ENCODE peak calls at places on chromosomes 7 and 10, in eight cellular contexts. K is mammary epithelial cell, D is HCT116, O is neuronal stem cell, T is HepG2, F is GM23248, N is mesenchymal stem cell, L is IMR-90. R is an unnamed sample.

GRCh38 chr10:88131561-88132139 is 268.2 kb downstream of the PTEN start:
- DNase-seq in K (peak), D (no peak), O (no peak), T (no peak), F (no peak), N (no peak), L (no peak), R (peak)

GRCh38 chr7:155298288-155298833 is 683 bp downstream of the INSIG1 start:
- DNase-seq in K (no peak), D (no peak), O (no peak), T (no peak), F (peak), N (no peak), L (no peak), R (no peak)

GRCh38 chr10:128062837-128063563 is 63.2 kb downstream of the MKI67 start:
- DNase-seq in K (no peak), D (no peak), O (no peak), T (no peak), F (no peak), N (no peak), L (no peak), R (no peak)

GRCh38 chr7:74722045-74722603 is 51.7 kb upstream of the NCF1 start:
- DNase-seq in K (no peak), D (no peak), O (no peak), T (no peak), F (no peak), N (no peak), L (no peak), R (no peak)

GRCh38 chr7:50981743-50982142 is 199.0 kb upstream of the GRB10 start:
- DNase-seq in K (no peak), D (no peak), O (no peak), T (no peak), F (no peak), N (no peak), L (no peak), R (no peak)

GRCh38 chr10:89591796-89592271 is 53.2 kb downstream of the PANK1 start:
- DNase-seq in K (no peak), D (no peak), O (no peak), T (no peak), F (no peak), N (peak), L (peak), R (peak)

GRCh38 chr10:91891285-91892001 is 17.8 kb downstream of the FGFBP3 start:
- DNase-seq in K (no peak), D (no peak), O (no peak), T (peak), F (peak), N (peak), L (peak), R (peak)

GRCh38 chr7:24899905-24900304 is 80.1 kb downstream of the OSBPL3 start:
- DNase-seq in K (no peak), D (no peak), O (no peak), T (no peak), F (no peak), N (no peak), L (no peak), R (no peak)

GRCh38 chr10:97428572-97428981 is 2.6 kb downstream of the PGAM1 start:
- DNase-seq in K (peak), D (no peak), O (no peak), T (no peak), F (peak), N (peak), L (no peak), R (no peak)

GRCh38 chr10:79424221-79425073 is 21.0 kb downstream of the ZCCHC24 start:
- DNase-seq in K (no peak), D (no peak), O (no peak), T (peak), F (peak), N (no peak), L (peak), R (no peak)

GRCh38 chr7:130989006-130989795 is 255.2 kb upstream of the KLF14 start:
- DNase-seq in K (no peak), D (no peak), O (no peak), T (no peak), F (no peak), N (no peak), L (no peak), R (no peak)

GRCh38 chr7:123417580-123417979 is 116.8 kb downstream of the IQUB start:
- DNase-seq in K (no peak), D (no peak), O (no peak), T (no peak), F (no peak), N (no peak), L (no peak), R (no peak)

GRCh38 chr10:86569335-86569734 is 47.7 kb upstream of the WAPL start:
- DNase-seq in K (no peak), D (no peak), O (no peak), T (no peak), F (no peak), N (no peak), L (no peak), R (no peak)

GRCh38 chr7:139725077-139725476 is 52.7 kb downstream of the HIPK2 start:
- DNase-seq in K (peak), D (no peak), O (no peak), T (no peak), F (peak), N (peak), L (peak), R (peak)

GRCh38 chr7:101705327-101705726 is 76.2 kb upstream of the MYL10 start:
- DNase-seq in K (peak), D (no peak), O (no peak), T (no peak), F (peak), N (no peak), L (peak), R (no peak)

GRCh38 chr10:49361178-49361554 is 34.7 kb downstream of the DRGX start:
- DNase-seq in K (no peak), D (no peak), O (no peak), T (no peak), F (no peak), N (no peak), L (no peak), R (no peak)

GRCh38 chr10:4676566-4676965 is 149.4 kb upstream of the AKR1E2 start:
- DNase-seq in K (no peak), D (no peak), O (no peak), T (no peak), F (no peak), N (no peak), L (no peak), R (no peak)

GRCh38 chr10:554182-554848 is 135.2 kb downstream of the DIP2C start:
- DNase-seq in K (no peak), D (no peak), O (no peak), T (no peak), F (peak), N (no peak), L (peak), R (peak)

DNA sequence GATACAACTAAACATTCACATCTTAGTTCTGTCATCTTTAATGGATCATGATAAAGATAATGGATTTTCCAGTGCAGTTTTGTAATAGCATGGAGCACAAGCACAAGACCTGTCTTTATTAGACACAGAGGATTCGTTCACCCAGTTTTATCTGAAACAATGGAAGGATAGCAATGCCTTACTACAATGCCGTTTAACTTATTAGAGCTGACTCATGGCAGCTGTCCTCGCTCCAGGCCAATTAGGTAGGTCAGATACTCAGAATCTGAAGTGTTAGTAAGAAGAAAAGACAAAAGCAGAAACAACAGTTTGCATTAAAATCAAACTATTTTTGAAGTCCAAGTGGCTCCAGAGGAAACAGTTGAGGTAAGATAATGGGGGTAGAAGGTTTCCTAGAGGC is 12.8 kb downstream of the OR13A1 start:
- DNase-seq in K (peak), D (no peak), O (no peak), T (no peak), F (no peak), N (no peak), L (no peak), R (no peak)
- H2AFZ ChIP-seq in K (no peak), D (no peak), O (no peak), T (no peak), F (no peak), N (no peak), L (no peak), R (no peak)

DNA sequence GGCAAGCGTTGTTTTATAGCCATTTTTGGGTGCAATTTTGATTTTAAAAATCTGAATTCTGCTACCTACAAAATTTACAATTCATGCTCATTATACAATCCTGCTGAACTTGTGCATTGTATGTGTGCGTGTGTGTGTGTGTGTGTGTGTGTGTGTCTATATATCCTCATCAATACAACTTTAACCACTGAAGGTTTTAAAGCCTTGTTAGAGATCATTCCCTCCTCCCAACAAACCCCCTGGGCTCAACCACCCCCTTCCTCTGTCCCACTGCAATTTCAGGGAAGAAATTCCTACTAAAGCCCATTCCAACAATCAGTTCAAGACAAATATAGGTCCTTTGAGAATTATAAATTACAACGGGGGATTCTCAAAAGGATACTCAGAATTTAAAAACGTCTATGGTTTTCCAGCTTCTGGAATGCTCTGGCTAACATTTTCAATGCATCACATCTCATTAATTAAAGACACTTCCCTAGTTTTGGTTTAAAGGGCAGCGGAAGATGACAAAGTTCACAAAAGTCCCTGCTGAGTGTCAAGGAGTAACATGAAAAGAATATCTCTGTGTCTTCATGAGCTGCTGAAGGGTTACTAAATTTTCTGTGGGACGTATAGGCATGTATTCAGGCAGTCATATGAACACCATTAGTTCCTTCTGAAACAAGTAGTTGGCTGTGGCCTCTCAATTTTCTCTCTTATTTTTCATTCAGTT is 862 bp upstream of the SEMA3A start:
- DNase-seq in K (no peak), D (no peak), O (no peak), T (no peak), F (peak), N (peak), L (no peak), R (no peak)
- H3K9ac ChIP-seq in K (peak), D (peak), O (no peak), T (no peak), F (peak), N (peak), L (peak), R (peak)

DNA sequence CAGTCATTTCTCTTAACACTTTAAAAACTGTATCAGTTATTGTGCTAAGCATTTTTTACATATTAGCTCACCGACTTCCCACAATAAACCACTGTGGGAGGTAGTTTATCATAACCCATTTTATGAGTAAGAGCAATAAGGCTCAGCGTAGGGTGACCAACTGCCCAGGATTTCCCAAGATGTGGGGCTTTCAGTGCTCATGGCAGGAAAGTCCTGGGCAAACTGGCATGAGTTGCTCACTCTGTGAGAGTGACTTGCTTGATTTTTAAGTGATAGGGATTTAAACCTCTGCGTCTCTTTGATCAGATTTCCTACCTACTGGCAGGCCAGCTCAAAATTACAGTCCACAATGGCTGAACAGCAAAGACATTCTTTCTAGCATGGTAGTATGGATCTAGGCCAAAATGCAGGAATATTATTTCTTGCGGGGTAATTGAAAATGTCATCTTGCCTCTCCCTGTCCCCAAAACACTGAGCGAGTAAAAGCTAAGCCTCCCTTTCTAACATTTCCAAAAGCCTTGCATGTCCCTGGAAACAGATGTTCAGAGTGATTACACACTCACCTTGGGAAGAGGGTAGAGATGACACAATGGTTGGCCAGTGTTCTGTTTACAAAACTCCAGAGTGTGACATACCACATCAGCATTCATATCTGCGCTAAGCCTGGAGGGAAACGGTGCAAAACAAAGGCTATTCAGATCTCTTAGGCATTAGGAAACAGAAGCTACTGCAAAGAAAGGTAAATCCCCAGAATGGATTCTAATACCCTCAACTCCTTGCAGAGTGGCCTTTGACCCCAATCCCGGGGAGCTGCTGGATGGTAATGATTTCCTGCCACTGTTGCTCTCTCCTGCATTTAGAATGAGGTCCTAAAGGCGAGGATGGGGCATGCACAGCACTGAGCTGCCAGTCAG is 65.4 kb downstream of the AOAH start:
- DNase-seq in K (peak), D (no peak), O (peak), T (peak), F (peak), N (peak), L (peak), R (peak)
- H3K4me2 ChIP-seq in K (peak), D (peak), O (peak), T (peak), F (peak), N (peak), L (peak), R (peak)

DNA sequence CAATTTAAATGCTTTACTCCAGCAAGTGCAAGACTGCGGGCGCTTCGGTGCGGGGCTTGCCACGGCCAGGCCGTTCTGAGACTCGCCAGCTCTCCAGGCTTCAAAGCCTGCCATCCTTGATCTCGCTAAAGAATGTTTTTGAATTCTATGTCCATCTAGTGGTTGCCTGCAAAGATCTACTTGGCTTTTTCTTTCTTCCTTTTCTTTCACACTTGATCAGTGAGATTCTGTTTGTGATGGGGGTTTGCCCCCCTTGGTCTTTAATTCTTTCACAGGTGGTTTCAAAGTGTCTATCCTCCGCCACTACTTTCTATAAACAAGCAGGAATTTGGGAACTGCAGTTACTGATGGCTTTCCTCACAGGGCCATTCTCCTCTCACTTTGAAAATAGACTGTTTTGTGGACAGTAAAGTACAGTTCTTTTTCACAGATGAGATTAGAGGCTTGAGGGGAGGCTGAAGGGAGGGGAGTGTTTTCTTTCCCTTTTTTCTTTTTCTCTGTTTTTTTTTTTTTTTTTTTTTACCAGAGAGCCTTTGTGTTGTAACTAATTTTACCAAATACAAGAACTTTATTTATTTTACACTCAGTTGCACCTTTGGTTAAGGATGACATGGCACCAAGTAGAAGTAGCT is 15.2 kb upstream of the FBXW4 start:
- DNase-seq in K (no peak), D (no peak), O (no peak), T (no peak), F (no peak), N (no peak), L (peak), R (peak)
- H2AFZ ChIP-seq in K (no peak), D (no peak), O (no peak), T (no peak), F (no peak), N (no peak), L (no peak), R (no peak)

GRCh38 chr7:2078899-2079298 is 153.8 kb downstream of the MAD1L1 start:
- DNase-seq in K (no peak), D (no peak), O (no peak), T (no peak), F (no peak), N (no peak), L (no peak), R (no peak)
- H3K9ac ChIP-seq in K (no peak), D (no peak), O (peak), T (no peak), F (no peak), N (no peak), L (no peak), R (no peak)

GRCh38 chr7:151490706-151491105 is 29.0 kb downstream of the RHEB start:
- DNase-seq in K (no peak), D (no peak), O (no peak), T (no peak), F (no peak), N (no peak), L (no peak), R (no peak)
- H3K4me2 ChIP-seq in K (no peak), D (no peak), O (no peak), T (no peak), F (no peak), N (no peak), L (no peak), R (no peak)